ENCODE peak calls at places on chromosomes 7 and 10, in eight cellular contexts. X is NCI-H526, Y is uterus, B is AG04450, Z is T follicular helper cell, A is T1000, H is AG08396, N is mucosa of descending colon. K is an unnamed sample.

GRCh38 chr7:122588621-122589020 is 110.3 kb downstream of the RNF133 start:
- DNase-seq in B (no peak), Y (no peak), A (no peak), X (no peak), Z (no peak), N (no peak), H (peak; percentile 1), K (no peak)

GRCh38 chr7:156639426-156640256 is 933 bp upstream of the RNF32 start:
- DNase-seq in N (no peak), Y (no peak), H (no peak), X (no peak), Z (no peak), A (no peak), B (no peak), K (no peak)

GRCh38 chr10:10623958-10624590 is 393.6 kb upstream of the CELF2 start:
- DNase-seq in Z (no peak), Y (no peak), B (no peak), N (no peak), X (no peak), A (no peak), H (no peak), K (no peak)

GRCh38 chr10:78212134-78212785 is 178.6 kb downstream of the RPS24 start:
- DNase-seq in A (no peak), Z (no peak), B (no peak), H (no peak), Y (peak; percentile 60), N (no peak), X (no peak), K (no peak)

GRCh38 chr10:66827353-66827752 is 98.5 kb upstream of the LRRTM3 start:
- DNase-seq in N (no peak), X (no peak), Y (no peak), Z (no peak), B (no peak), A (no peak), H (peak; percentile 4), K (no peak)

GRCh38 chr10:17062009-17062408 is 67.6 kb downstream of the CUBN start:
- DNase-seq in A (no peak), X (no peak), Z (no peak), N (no peak), Y (no peak), H (no peak), B (no peak), K (no peak)

GRCh38 chr7:36154255-36155212 is 1.5 kb downstream of the EEPD1 start:
- DNase-seq in A (no peak), H (no peak), B (no peak), Y (no peak), N (peak; percentile 47), X (peak; percentile 66), Z (no peak), K (no peak)

GRCh38 chr7:41881313-41882130 is 178.6 kb upstream of the INHBA start:
- DNase-seq in H (no peak), B (no peak), Z (peak; percentile 31), N (no peak), A (no peak), X (no peak), Y (no peak), K (no peak)

GRCh38 chr10:62019685-62020361 is 118.3 kb downstream of the ARID5B start:
- DNase-seq in X (no peak), Z (no peak), Y (no peak), B (no peak), A (no peak), N (no peak), H (no peak), K (no peak)

GRCh38 chr10:124597677-124598165 is 136.1 kb downstream of the LHPP start:
- DNase-seq in Y (no peak), N (peak; percentile 13), H (no peak), A (no peak), Z (no peak), X (no peak), B (no peak), K (no peak)

GRCh38 chr7:101173752-101174244 is 6.3 kb downstream of the NAT16 start:
- DNase-seq in A (peak; percentile 24), H (peak; percentile 87), N (peak; percentile 69), Z (peak; percentile 44), B (no peak), X (peak; percentile 47), Y (no peak), K (no peak)

GRCh38 chr7:44769381-44770209 is 20.9 kb downstream of the ZMIZ2 start:
- DNase-seq in Z (no peak), Y (no peak), N (peak; percentile 37), A (no peak), H (peak; percentile 68), X (no peak), B (no peak), K (no peak)

GRCh38 chr7:40469481-40469880 is 334.7 kb downstream of the SUGCT start:
- DNase-seq in N (no peak), Z (no peak), X (no peak), B (peak; percentile 65), A (no peak), Y (no peak), H (peak; percentile 50), K (no peak)

GRCh38 chr10:113806503-113806902 is 47.4 kb downstream of the DCLRE1A start:
- DNase-seq in H (no peak), Y (no peak), Z (no peak), A (no peak), B (no peak), N (no peak), X (no peak), K (no peak)

GRCh38 chr10:34413214-34413613 is 401.9 kb downstream of the PARD3 start:
- DNase-seq in Z (no peak), N (no peak), B (no peak), A (no peak), Y (no peak), X (no peak), H (no peak), K (no peak)

GRCh38 chr10:109205929-109206585 is 717.3 kb downstream of the XPNPEP1 start:
- DNase-seq in B (peak; percentile 44), Y (no peak), X (no peak), N (no peak), Z (no peak), H (peak; percentile 45), A (peak; percentile 69), K (no peak)

GRCh38 chr7:70569335-70569819 is 562.6 kb upstream of the GALNT17 start:
- DNase-seq in Z (no peak), H (no peak), Y (no peak), X (peak; percentile 55), A (no peak), N (no peak), B (no peak), K (no peak)

GRCh38 chr7:99030951-99031350 is 113.0 kb downstream of the SMURF1 start:
- DNase-seq in N (no peak), Y (no peak), B (no peak), Z (no peak), H (no peak), A (no peak), X (no peak), K (no peak)

GRCh38 chr10:121185816-121186215 is 334.7 kb downstream of the WDR11 start:
- DNase-seq in X (no peak), Y (no peak), B (no peak), Z (no peak), A (no peak), H (no peak), N (no peak), K (no peak)

GRCh38 chr10:103829838-103830465 is 25.4 kb downstream of the SH3PXD2A start:
- DNase-seq in A (no peak), Z (no peak), B (no peak), Y (no peak), X (no peak), N (no peak), H (no peak), K (no peak)

GRCh38 chr10:47452495-47453434 is 31.1 kb downstream of the ANXA8 start:
- DNase-seq in N (no peak), H (no peak), Y (no peak), A (no peak), Z (no peak), B (no peak), X (no peak), K (no peak)

GRCh38 chr7:134016223-134016941 is 110.8 kb upstream of the LRGUK start:
- DNase-seq in Y (no peak), N (no peak), H (peak; percentile 27), B (no peak), X (peak; percentile 76), Z (no peak), A (no peak), K (no peak)

GRCh38 chr10:80277016-80277415 is 12.4 kb downstream of the MAT1A start:
- DNase-seq in Z (no peak), Y (no peak), N (no peak), X (no peak), B (no peak), H (peak; percentile 1), A (no peak), K (no peak)

GRCh38 chr10:44984671-44985101 is 6.1 kb upstream of the DEPP1 start:
- DNase-seq in B (no peak), N (no peak), H (no peak), Z (no peak), X (no peak), Y (no peak), A (no peak), K (no peak)

GRCh38 chr10:72754275-72755032 is 62.5 kb downstream of the MCU start:
- DNase-seq in H (no peak), Y (no peak), A (no peak), N (no peak), Z (no peak), X (no peak), B (no peak), K (no peak)

GRCh38 chr7:129825005-129825553 is 127.7 kb downstream of the UBE2H start:
- DNase-seq in N (peak; percentile 72), Y (peak; percentile 61), A (peak; percentile 71), Z (peak; percentile 7), H (peak; percentile 75), X (peak; percentile 98), B (no peak), K (no peak)

GRCh38 chr7:75854233-75854632 is 24.6 kb upstream of the RHBDD2 start:
- DNase-seq in Y (no peak), N (no peak), X (no peak), H (peak; percentile 53), B (no peak), Z (no peak), A (no peak), K (no peak)

GRCh38 chr10:77157248-77158019 is 480.2 kb downstream of the KCNMA1 start:
- DNase-seq in N (peak; percentile 66), Y (no peak), A (no peak), X (no peak), Z (no peak), B (no peak), H (no peak), K (no peak)

GRCh38 chr7:98281757-98282652 is 519 bp downstream of the BRI3 start:
- DNase-seq in Z (peak; percentile 29), B (no peak), X (peak; percentile 59), H (peak; percentile 31), N (peak; percentile 77), Y (peak; percentile 59), A (no peak), K (no peak)

GRCh38 chr10:68095176-68095575 is 14.1 kb upstream of the MYPN start:
- DNase-seq in N (no peak), Z (no peak), Y (no peak), H (peak; percentile 30), A (no peak), X (no peak), B (no peak), K (no peak)

GRCh38 chr10:62806246-62806645 is 1.7 kb downstream of the ADO start:
- DNase-seq in Z (no peak), A (no peak), X (no peak), Y (no peak), N (no peak), B (no peak), H (no peak), K (no peak)

GRCh38 chr7:31114593-31115343 is 62.7 kb downstream of the ADCYAP1R1 start:
- DNase-seq in N (no peak), Z (no peak), H (peak; percentile 50), A (peak; percentile 1), Y (no peak), B (no peak), X (no peak), K (no peak)